ENCODE peak calls at places on chromosomes 16 and 17, in eight cellular contexts. One of them, this sample, is unnamed.

GRCh38 chr17:78992542-78993212 is 13.0 kb upstream of the LGALS3BP start:
- DNase-seq in naive thymus-derived CD8-positive, alpha-beta T cell: no peak
- DNase-seq in stimulated activated CD8-positive, alpha-beta memory T cell treated with anti-CD3 and anti-CD28 coated beads, Interleukin-2, amount 100 ng/mL, for 1 hour: no peak
- DNase-seq in activated effector memory CD4-positive, alpha-beta T cell treated with anti-CD3 and anti-CD28 coated beads, Interleukin-2, amount 50 U/mL, for 16 hours: peak; percentile 37
- DNase-seq in CD4-positive, alpha-beta T cell: no peak
- DNase-seq in tibial nerve: no peak
- DNase-seq in HS-27A: no peak
- DNase-seq in HS-5: no peak
- DNase-seq in this sample: no peak

GRCh38 chr16:27620533-27620932 is 70.6 kb downstream of the KATNIP start:
- DNase-seq in naive thymus-derived CD8-positive, alpha-beta T cell: no peak
- DNase-seq in stimulated activated CD8-positive, alpha-beta memory T cell treated with anti-CD3 and anti-CD28 coated beads, Interleukin-2, amount 100 ng/mL, for 1 hour: no peak
- DNase-seq in activated effector memory CD4-positive, alpha-beta T cell treated with anti-CD3 and anti-CD28 coated beads, Interleukin-2, amount 50 U/mL, for 16 hours: no peak
- DNase-seq in CD4-positive, alpha-beta T cell: no peak
- DNase-seq in tibial nerve: no peak
- DNase-seq in HS-27A: no peak
- DNase-seq in HS-5: no peak
- DNase-seq in this sample: no peak

GRCh38 chr17:56679148-56679766 is 85.8 kb downstream of the NOG start:
- DNase-seq in naive thymus-derived CD8-positive, alpha-beta T cell: no peak
- DNase-seq in stimulated activated CD8-positive, alpha-beta memory T cell treated with anti-CD3 and anti-CD28 coated beads, Interleukin-2, amount 100 ng/mL, for 1 hour: no peak
- DNase-seq in activated effector memory CD4-positive, alpha-beta T cell treated with anti-CD3 and anti-CD28 coated beads, Interleukin-2, amount 50 U/mL, for 16 hours: no peak
- DNase-seq in CD4-positive, alpha-beta T cell: no peak
- DNase-seq in tibial nerve: peak; percentile 20
- DNase-seq in HS-27A: no peak
- DNase-seq in HS-5: no peak
- DNase-seq in this sample: peak; percentile 25

GRCh38 chr16:19116711-19117449 is 3.1 kb downstream of the ITPRIPL2 start:
- DNase-seq in naive thymus-derived CD8-positive, alpha-beta T cell: no peak
- DNase-seq in stimulated activated CD8-positive, alpha-beta memory T cell treated with anti-CD3 and anti-CD28 coated beads, Interleukin-2, amount 100 ng/mL, for 1 hour: no peak
- DNase-seq in activated effector memory CD4-positive, alpha-beta T cell treated with anti-CD3 and anti-CD28 coated beads, Interleukin-2, amount 50 U/mL, for 16 hours: no peak
- DNase-seq in CD4-positive, alpha-beta T cell: no peak
- DNase-seq in tibial nerve: no peak
- DNase-seq in HS-27A: no peak
- DNase-seq in HS-5: no peak
- DNase-seq in this sample: no peak

GRCh38 chr16:73095885-73096341 is 48.0 kb upstream of the ZFHX3 start:
- DNase-seq in naive thymus-derived CD8-positive, alpha-beta T cell: no peak
- DNase-seq in stimulated activated CD8-positive, alpha-beta memory T cell treated with anti-CD3 and anti-CD28 coated beads, Interleukin-2, amount 100 ng/mL, for 1 hour: no peak
- DNase-seq in activated effector memory CD4-positive, alpha-beta T cell treated with anti-CD3 and anti-CD28 coated beads, Interleukin-2, amount 50 U/mL, for 16 hours: no peak
- DNase-seq in CD4-positive, alpha-beta T cell: no peak
- DNase-seq in tibial nerve: no peak
- DNase-seq in HS-27A: no peak
- DNase-seq in HS-5: no peak
- DNase-seq in this sample: no peak

GRCh38 chr17:48547839-48548686 is 3.2 kb upstream of the HOXB2 start:
- DNase-seq in naive thymus-derived CD8-positive, alpha-beta T cell: no peak
- DNase-seq in stimulated activated CD8-positive, alpha-beta memory T cell treated with anti-CD3 and anti-CD28 coated beads, Interleukin-2, amount 100 ng/mL, for 1 hour: no peak
- DNase-seq in activated effector memory CD4-positive, alpha-beta T cell treated with anti-CD3 and anti-CD28 coated beads, Interleukin-2, amount 50 U/mL, for 16 hours: peak; percentile 75
- DNase-seq in CD4-positive, alpha-beta T cell: peak; percentile 39
- DNase-seq in tibial nerve: no peak
- DNase-seq in HS-27A: no peak
- DNase-seq in HS-5: no peak
- DNase-seq in this sample: no peak

GRCh38 chr17:35889818-35890773 is 9.9 kb upstream of the CCL5 start:
- DNase-seq in naive thymus-derived CD8-positive, alpha-beta T cell: no peak
- DNase-seq in stimulated activated CD8-positive, alpha-beta memory T cell treated with anti-CD3 and anti-CD28 coated beads, Interleukin-2, amount 100 ng/mL, for 1 hour: no peak
- DNase-seq in activated effector memory CD4-positive, alpha-beta T cell treated with anti-CD3 and anti-CD28 coated beads, Interleukin-2, amount 50 U/mL, for 16 hours: no peak
- DNase-seq in CD4-positive, alpha-beta T cell: no peak
- DNase-seq in tibial nerve: peak; percentile 14
- DNase-seq in HS-27A: no peak
- DNase-seq in HS-5: no peak
- DNase-seq in this sample: no peak

GRCh38 chr17:74639704-74640142 is 16.2 kb upstream of the CD300E start:
- DNase-seq in naive thymus-derived CD8-positive, alpha-beta T cell: no peak
- DNase-seq in stimulated activated CD8-positive, alpha-beta memory T cell treated with anti-CD3 and anti-CD28 coated beads, Interleukin-2, amount 100 ng/mL, for 1 hour: no peak
- DNase-seq in activated effector memory CD4-positive, alpha-beta T cell treated with anti-CD3 and anti-CD28 coated beads, Interleukin-2, amount 50 U/mL, for 16 hours: no peak
- DNase-seq in CD4-positive, alpha-beta T cell: no peak
- DNase-seq in tibial nerve: no peak
- DNase-seq in HS-27A: no peak
- DNase-seq in HS-5: no peak
- DNase-seq in this sample: no peak

GRCh38 chr16:83002351-83003334 is 375.9 kb downstream of the CDH13 start:
- DNase-seq in naive thymus-derived CD8-positive, alpha-beta T cell: no peak
- DNase-seq in stimulated activated CD8-positive, alpha-beta memory T cell treated with anti-CD3 and anti-CD28 coated beads, Interleukin-2, amount 100 ng/mL, for 1 hour: no peak
- DNase-seq in activated effector memory CD4-positive, alpha-beta T cell treated with anti-CD3 and anti-CD28 coated beads, Interleukin-2, amount 50 U/mL, for 16 hours: no peak
- DNase-seq in CD4-positive, alpha-beta T cell: no peak
- DNase-seq in tibial nerve: no peak
- DNase-seq in HS-27A: peak; percentile 30
- DNase-seq in HS-5: no peak
- DNase-seq in this sample: no peak

GRCh38 chr17:74543406-74543805 is 2.5 kb downstream of the CD300C start:
- DNase-seq in naive thymus-derived CD8-positive, alpha-beta T cell: no peak
- DNase-seq in stimulated activated CD8-positive, alpha-beta memory T cell treated with anti-CD3 and anti-CD28 coated beads, Interleukin-2, amount 100 ng/mL, for 1 hour: no peak
- DNase-seq in activated effector memory CD4-positive, alpha-beta T cell treated with anti-CD3 and anti-CD28 coated beads, Interleukin-2, amount 50 U/mL, for 16 hours: no peak
- DNase-seq in CD4-positive, alpha-beta T cell: no peak
- DNase-seq in tibial nerve: no peak
- DNase-seq in HS-27A: no peak
- DNase-seq in HS-5: no peak
- DNase-seq in this sample: no peak

GRCh38 chr17:47866941-47867340 is 16.0 kb upstream of the SP6 start:
- DNase-seq in naive thymus-derived CD8-positive, alpha-beta T cell: no peak
- DNase-seq in stimulated activated CD8-positive, alpha-beta memory T cell treated with anti-CD3 and anti-CD28 coated beads, Interleukin-2, amount 100 ng/mL, for 1 hour: no peak
- DNase-seq in activated effector memory CD4-positive, alpha-beta T cell treated with anti-CD3 and anti-CD28 coated beads, Interleukin-2, amount 50 U/mL, for 16 hours: no peak
- DNase-seq in CD4-positive, alpha-beta T cell: no peak
- DNase-seq in tibial nerve: no peak
- DNase-seq in HS-27A: no peak
- DNase-seq in HS-5: no peak
- DNase-seq in this sample: no peak

GRCh38 chr16:50585331-50585776 is 37.2 kb downstream of the NKD1 start:
- DNase-seq in naive thymus-derived CD8-positive, alpha-beta T cell: no peak
- DNase-seq in stimulated activated CD8-positive, alpha-beta memory T cell treated with anti-CD3 and anti-CD28 coated beads, Interleukin-2, amount 100 ng/mL, for 1 hour: no peak
- DNase-seq in activated effector memory CD4-positive, alpha-beta T cell treated with anti-CD3 and anti-CD28 coated beads, Interleukin-2, amount 50 U/mL, for 16 hours: no peak
- DNase-seq in CD4-positive, alpha-beta T cell: no peak
- DNase-seq in tibial nerve: peak; percentile 28
- DNase-seq in HS-27A: no peak
- DNase-seq in HS-5: no peak
- DNase-seq in this sample: no peak

GRCh38 chr17:35448214-35448898 is at the start of gene SLFN13:
- DNase-seq in naive thymus-derived CD8-positive, alpha-beta T cell: peak; percentile 82
- DNase-seq in stimulated activated CD8-positive, alpha-beta memory T cell treated with anti-CD3 and anti-CD28 coated beads, Interleukin-2, amount 100 ng/mL, for 1 hour: peak; percentile 71
- DNase-seq in activated effector memory CD4-positive, alpha-beta T cell treated with anti-CD3 and anti-CD28 coated beads, Interleukin-2, amount 50 U/mL, for 16 hours: peak; percentile 95
- DNase-seq in CD4-positive, alpha-beta T cell: peak; percentile 75
- DNase-seq in tibial nerve: peak; percentile 39
- DNase-seq in HS-27A: no peak
- DNase-seq in HS-5: peak; percentile 47
- DNase-seq in this sample: no peak

GRCh38 chr16:49836218-49836617 is 19.7 kb downstream of the ZNF423 start:
- DNase-seq in naive thymus-derived CD8-positive, alpha-beta T cell: no peak
- DNase-seq in stimulated activated CD8-positive, alpha-beta memory T cell treated with anti-CD3 and anti-CD28 coated beads, Interleukin-2, amount 100 ng/mL, for 1 hour: no peak
- DNase-seq in activated effector memory CD4-positive, alpha-beta T cell treated with anti-CD3 and anti-CD28 coated beads, Interleukin-2, amount 50 U/mL, for 16 hours: no peak
- DNase-seq in CD4-positive, alpha-beta T cell: no peak
- DNase-seq in tibial nerve: no peak
- DNase-seq in HS-27A: no peak
- DNase-seq in HS-5: no peak
- DNase-seq in this sample: no peak

GRCh38 chr16:20612551-20613470 is 36.6 kb upstream of the ACSM2B start:
- DNase-seq in naive thymus-derived CD8-positive, alpha-beta T cell: no peak
- DNase-seq in stimulated activated CD8-positive, alpha-beta memory T cell treated with anti-CD3 and anti-CD28 coated beads, Interleukin-2, amount 100 ng/mL, for 1 hour: no peak
- DNase-seq in activated effector memory CD4-positive, alpha-beta T cell treated with anti-CD3 and anti-CD28 coated beads, Interleukin-2, amount 50 U/mL, for 16 hours: no peak
- DNase-seq in CD4-positive, alpha-beta T cell: no peak
- DNase-seq in tibial nerve: no peak
- DNase-seq in HS-27A: no peak
- DNase-seq in HS-5: no peak
- DNase-seq in this sample: no peak

GRCh38 chr17:38320482-38320881 is 23.3 kb downstream of the GPR179 start:
- DNase-seq in naive thymus-derived CD8-positive, alpha-beta T cell: no peak
- DNase-seq in stimulated activated CD8-positive, alpha-beta memory T cell treated with anti-CD3 and anti-CD28 coated beads, Interleukin-2, amount 100 ng/mL, for 1 hour: no peak
- DNase-seq in activated effector memory CD4-positive, alpha-beta T cell treated with anti-CD3 and anti-CD28 coated beads, Interleukin-2, amount 50 U/mL, for 16 hours: peak; percentile 22
- DNase-seq in CD4-positive, alpha-beta T cell: no peak
- DNase-seq in tibial nerve: no peak
- DNase-seq in HS-27A: no peak
- DNase-seq in HS-5: no peak
- DNase-seq in this sample: no peak

GRCh38 chr17:68512967-68513474 is 791 bp downstream of the PRKAR1A start:
- DNase-seq in naive thymus-derived CD8-positive, alpha-beta T cell: no peak
- DNase-seq in stimulated activated CD8-positive, alpha-beta memory T cell treated with anti-CD3 and anti-CD28 coated beads, Interleukin-2, amount 100 ng/mL, for 1 hour: no peak
- DNase-seq in activated effector memory CD4-positive, alpha-beta T cell treated with anti-CD3 and anti-CD28 coated beads, Interleukin-2, amount 50 U/mL, for 16 hours: no peak
- DNase-seq in CD4-positive, alpha-beta T cell: no peak
- DNase-seq in tibial nerve: peak; percentile 61
- DNase-seq in HS-27A: peak; percentile 17
- DNase-seq in HS-5: peak; percentile 13
- DNase-seq in this sample: no peak

GRCh38 chr17:38338535-38338934 is 5.2 kb downstream of the GPR179 start:
- DNase-seq in naive thymus-derived CD8-positive, alpha-beta T cell: no peak
- DNase-seq in stimulated activated CD8-positive, alpha-beta memory T cell treated with anti-CD3 and anti-CD28 coated beads, Interleukin-2, amount 100 ng/mL, for 1 hour: no peak
- DNase-seq in activated effector memory CD4-positive, alpha-beta T cell treated with anti-CD3 and anti-CD28 coated beads, Interleukin-2, amount 50 U/mL, for 16 hours: no peak
- DNase-seq in CD4-positive, alpha-beta T cell: no peak
- DNase-seq in tibial nerve: no peak
- DNase-seq in HS-27A: no peak
- DNase-seq in HS-5: no peak
- DNase-seq in this sample: no peak

GRCh38 chr16:83939266-83939856 is 13.7 kb upstream of the OSGIN1 start:
- DNase-seq in naive thymus-derived CD8-positive, alpha-beta T cell: no peak
- DNase-seq in stimulated activated CD8-positive, alpha-beta memory T cell treated with anti-CD3 and anti-CD28 coated beads, Interleukin-2, amount 100 ng/mL, for 1 hour: no peak
- DNase-seq in activated effector memory CD4-positive, alpha-beta T cell treated with anti-CD3 and anti-CD28 coated beads, Interleukin-2, amount 50 U/mL, for 16 hours: no peak
- DNase-seq in CD4-positive, alpha-beta T cell: no peak
- DNase-seq in tibial nerve: no peak
- DNase-seq in HS-27A: no peak
- DNase-seq in HS-5: no peak
- DNase-seq in this sample: no peak

GRCh38 chr16:58152246-58152868 is 23.2 kb upstream of the CFAP20 start:
- DNase-seq in naive thymus-derived CD8-positive, alpha-beta T cell: no peak
- DNase-seq in stimulated activated CD8-positive, alpha-beta memory T cell treated with anti-CD3 and anti-CD28 coated beads, Interleukin-2, amount 100 ng/mL, for 1 hour: no peak
- DNase-seq in activated effector memory CD4-positive, alpha-beta T cell treated with anti-CD3 and anti-CD28 coated beads, Interleukin-2, amount 50 U/mL, for 16 hours: no peak
- DNase-seq in CD4-positive, alpha-beta T cell: no peak
- DNase-seq in tibial nerve: no peak
- DNase-seq in HS-27A: peak; percentile 45
- DNase-seq in HS-5: no peak
- DNase-seq in this sample: no peak

GRCh38 chr17:65888649-65889048 is 303.3 kb downstream of the CEP112 start:
- DNase-seq in naive thymus-derived CD8-positive, alpha-beta T cell: no peak
- DNase-seq in stimulated activated CD8-positive, alpha-beta memory T cell treated with anti-CD3 and anti-CD28 coated beads, Interleukin-2, amount 100 ng/mL, for 1 hour: no peak
- DNase-seq in activated effector memory CD4-positive, alpha-beta T cell treated with anti-CD3 and anti-CD28 coated beads, Interleukin-2, amount 50 U/mL, for 16 hours: no peak
- DNase-seq in CD4-positive, alpha-beta T cell: no peak
- DNase-seq in tibial nerve: no peak
- DNase-seq in HS-27A: peak; percentile 7
- DNase-seq in HS-5: no peak
- DNase-seq in this sample: no peak

GRCh38 chr16:78478267-78478821 is 378.9 kb downstream of the WWOX start:
- DNase-seq in naive thymus-derived CD8-positive, alpha-beta T cell: no peak
- DNase-seq in stimulated activated CD8-positive, alpha-beta memory T cell treated with anti-CD3 and anti-CD28 coated beads, Interleukin-2, amount 100 ng/mL, for 1 hour: no peak
- DNase-seq in activated effector memory CD4-positive, alpha-beta T cell treated with anti-CD3 and anti-CD28 coated beads, Interleukin-2, amount 50 U/mL, for 16 hours: no peak
- DNase-seq in CD4-positive, alpha-beta T cell: no peak
- DNase-seq in tibial nerve: no peak
- DNase-seq in HS-27A: no peak
- DNase-seq in HS-5: no peak
- DNase-seq in this sample: no peak

GRCh38 chr16:57276596-57276995 is 7.9 kb downstream of the PLLP start:
- DNase-seq in naive thymus-derived CD8-positive, alpha-beta T cell: no peak
- DNase-seq in stimulated activated CD8-positive, alpha-beta memory T cell treated with anti-CD3 and anti-CD28 coated beads, Interleukin-2, amount 100 ng/mL, for 1 hour: no peak
- DNase-seq in activated effector memory CD4-positive, alpha-beta T cell treated with anti-CD3 and anti-CD28 coated beads, Interleukin-2, amount 50 U/mL, for 16 hours: no peak
- DNase-seq in CD4-positive, alpha-beta T cell: no peak
- DNase-seq in tibial nerve: no peak
- DNase-seq in HS-27A: no peak
- DNase-seq in HS-5: no peak
- DNase-seq in this sample: no peak

GRCh38 chr16:10517868-10518267 is 62.5 kb downstream of the EMP2 start:
- DNase-seq in naive thymus-derived CD8-positive, alpha-beta T cell: no peak
- DNase-seq in stimulated activated CD8-positive, alpha-beta memory T cell treated with anti-CD3 and anti-CD28 coated beads, Interleukin-2, amount 100 ng/mL, for 1 hour: no peak
- DNase-seq in activated effector memory CD4-positive, alpha-beta T cell treated with anti-CD3 and anti-CD28 coated beads, Interleukin-2, amount 50 U/mL, for 16 hours: no peak
- DNase-seq in CD4-positive, alpha-beta T cell: no peak
- DNase-seq in tibial nerve: no peak
- DNase-seq in HS-27A: no peak
- DNase-seq in HS-5: no peak
- DNase-seq in this sample: no peak

GRCh38 chr16:50467943-50468748 is 80.0 kb upstream of the NKD1 start:
- DNase-seq in naive thymus-derived CD8-positive, alpha-beta T cell: no peak
- DNase-seq in stimulated activated CD8-positive, alpha-beta memory T cell treated with anti-CD3 and anti-CD28 coated beads, Interleukin-2, amount 100 ng/mL, for 1 hour: no peak
- DNase-seq in activated effector memory CD4-positive, alpha-beta T cell treated with anti-CD3 and anti-CD28 coated beads, Interleukin-2, amount 50 U/mL, for 16 hours: peak; percentile 62
- DNase-seq in CD4-positive, alpha-beta T cell: no peak
- DNase-seq in tibial nerve: no peak
- DNase-seq in HS-27A: no peak
- DNase-seq in HS-5: no peak
- DNase-seq in this sample: no peak

GRCh38 chr17:1087381-1088241 is 90.7 kb downstream of the TIMM22 start:
- DNase-seq in naive thymus-derived CD8-positive, alpha-beta T cell: no peak
- DNase-seq in stimulated activated CD8-positive, alpha-beta memory T cell treated with anti-CD3 and anti-CD28 coated beads, Interleukin-2, amount 100 ng/mL, for 1 hour: no peak
- DNase-seq in activated effector memory CD4-positive, alpha-beta T cell treated with anti-CD3 and anti-CD28 coated beads, Interleukin-2, amount 50 U/mL, for 16 hours: no peak
- DNase-seq in CD4-positive, alpha-beta T cell: no peak
- DNase-seq in tibial nerve: peak; percentile 49
- DNase-seq in HS-27A: no peak
- DNase-seq in HS-5: no peak
- DNase-seq in this sample: no peak

GRCh38 chr16:4200781-4201137 is 41.1 kb downstream of the SRL start:
- DNase-seq in naive thymus-derived CD8-positive, alpha-beta T cell: no peak
- DNase-seq in stimulated activated CD8-positive, alpha-beta memory T cell treated with anti-CD3 and anti-CD28 coated beads, Interleukin-2, amount 100 ng/mL, for 1 hour: no peak
- DNase-seq in activated effector memory CD4-positive, alpha-beta T cell treated with anti-CD3 and anti-CD28 coated beads, Interleukin-2, amount 50 U/mL, for 16 hours: no peak
- DNase-seq in CD4-positive, alpha-beta T cell: no peak
- DNase-seq in tibial nerve: no peak
- DNase-seq in HS-27A: no peak
- DNase-seq in HS-5: peak; percentile 41
- DNase-seq in this sample: no peak